ENCODE peak calls at places on chromosomes 2 and 18, in eight cellular contexts. P is naive thymus-derived CD4-positive, alpha-beta T cell; V is cardiac muscle cell; L is psoas muscle; B is neural progenitor cell; Q is sigmoid colon; O is heart left ventricle; A is breast epithelium. M is an unnamed sample.

GRCh38 chr2:174594451-174594850 is 3.2 kb downstream of the WIPF1 start:
- DNase-seq in P (no peak), B (no peak), O (no peak), L (no peak), V (no peak), A (no peak), Q (no peak), M (no peak)

GRCh38 chr2:101474752-101475384 is at the start of gene RFX8:
- DNase-seq in A (peak; percentile 19), Q (no peak), V (peak; percentile 90), B (no peak), P (peak; percentile 32), L (no peak), O (no peak), M (no peak)

GRCh38 chr18:74652392-74652988 is 54.8 kb downstream of the ZNF407 start:
- DNase-seq in A (no peak), O (no peak), Q (no peak), V (peak; percentile 67), B (peak; percentile 54), P (peak; percentile 16), L (no peak), M (no peak)

GRCh38 chr18:72652990-72653593 is 109.0 kb upstream of the CBLN2 start:
- DNase-seq in L (no peak), O (no peak), P (no peak), A (no peak), B (peak; percentile 67), Q (no peak), V (no peak), M (peak; percentile 64)

GRCh38 chr2:239819091-239819973 is 205.8 kb downstream of the NDUFA10 start:
- DNase-seq in O (no peak), P (no peak), V (no peak), Q (peak; percentile 40), B (no peak), A (no peak), L (no peak), M (no peak)

GRCh38 chr2:40332096-40332826 is 119.6 kb downstream of the SLC8A1 start:
- DNase-seq in A (no peak), L (no peak), B (no peak), O (no peak), P (no peak), Q (no peak), V (peak; percentile 40), M (peak; percentile 41)

GRCh38 chr2:71071681-71072398 is 3.4 kb downstream of the NAGK start:
- DNase-seq in Q (peak; percentile 66), P (peak; percentile 79), L (no peak), B (no peak), O (peak; percentile 33), A (no peak), V (no peak), M (no peak)

GRCh38 chr2:28895189-28895893 is 874 bp downstream of the WDR43 start:
- DNase-seq in V (peak; percentile 33), P (peak; percentile 31), Q (peak; percentile 69), L (peak; percentile 71), O (peak; percentile 9), B (peak; percentile 17), A (no peak), M (peak; percentile 16)

GRCh38 chr2:232892843-232893242 is 22.8 kb downstream of the SNORC start:
- DNase-seq in V (no peak), P (no peak), Q (peak; percentile 56), O (no peak), B (no peak), L (peak; percentile 38), A (no peak), M (no peak)

GRCh38 chr2:232420463-232421188 is 14.0 kb downstream of the ALPG start:
- DNase-seq in B (peak; percentile 85), V (no peak), O (no peak), A (no peak), P (no peak), Q (no peak), L (no peak), M (peak; percentile 71)

GRCh38 chr2:30245364-30245763 is 14.0 kb downstream of the LBH start:
- DNase-seq in B (no peak), P (no peak), O (no peak), Q (no peak), V (no peak), A (no peak), L (no peak), M (no peak)
- H3K4me1 ChIP-seq in B (peaks cover 19% of the 10 kb centered on the region), P (peaks cover 58% of the 10 kb centered on the region), O (peaks cover 43% of the 10 kb centered on the region), Q (no peaks in the 10 kb centered on the region), V (peaks cover 43% of the 10 kb centered on the region), A (no peaks in the 10 kb centered on the region), L (no peaks in the 10 kb centered on the region), M (no peaks in the 10 kb centered on the region)

DNA sequence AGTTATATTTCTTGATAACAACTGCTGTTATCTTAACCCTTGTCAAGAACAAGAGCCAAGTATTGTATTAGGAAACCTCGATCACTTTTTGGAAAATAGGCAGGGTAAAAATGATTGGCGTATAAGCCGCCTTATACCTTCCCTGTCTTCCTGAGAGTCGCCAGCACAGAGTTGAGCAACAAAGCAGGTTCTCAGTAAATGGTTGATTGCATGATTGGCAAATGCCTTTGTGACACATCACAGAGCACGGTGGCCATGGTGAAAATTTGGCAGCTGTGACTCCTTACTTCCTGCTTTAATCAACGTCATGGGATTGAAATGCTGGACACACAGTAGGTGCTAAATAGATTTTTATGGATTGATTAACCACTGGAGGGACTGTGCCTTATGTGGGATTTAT is 3.9 kb upstream of the KLHL29 start:
- DNase-seq in P (peak; percentile 57), O (no peak), L (peak; percentile 77), A (peak; percentile 57), B (no peak), Q (no peak), V (peak; percentile 74), M (peak; percentile 58)
- H3K4me3 ChIP-seq in P (peak overlapping the region; percentile 53), O (no peak overlapping the region), L (peak overlapping the region; percentile 13), A (no peak overlapping the region), B (no peak overlapping the region), Q (no peak overlapping the region), V (no peak overlapping the region), M (no peak overlapping the region)

GRCh38 chr2:73089270-73090030 is 17.9 kb upstream of the SFXN5 start:
- DNase-seq in O (peak; percentile 49), V (peak; percentile 96), L (no peak), B (no peak), P (no peak), A (no peak), Q (no peak), M (peak; percentile 67)
- H3K27ac ChIP-seq in O (peak overlapping the region; percentile 70), V (no peak overlapping the region), L (no peak overlapping the region), B (no peak overlapping the region), P (no peak overlapping the region), A (peak overlapping the region; percentile 8), Q (peak overlapping the region; percentile 75), M (no peak overlapping the region)

DNA sequence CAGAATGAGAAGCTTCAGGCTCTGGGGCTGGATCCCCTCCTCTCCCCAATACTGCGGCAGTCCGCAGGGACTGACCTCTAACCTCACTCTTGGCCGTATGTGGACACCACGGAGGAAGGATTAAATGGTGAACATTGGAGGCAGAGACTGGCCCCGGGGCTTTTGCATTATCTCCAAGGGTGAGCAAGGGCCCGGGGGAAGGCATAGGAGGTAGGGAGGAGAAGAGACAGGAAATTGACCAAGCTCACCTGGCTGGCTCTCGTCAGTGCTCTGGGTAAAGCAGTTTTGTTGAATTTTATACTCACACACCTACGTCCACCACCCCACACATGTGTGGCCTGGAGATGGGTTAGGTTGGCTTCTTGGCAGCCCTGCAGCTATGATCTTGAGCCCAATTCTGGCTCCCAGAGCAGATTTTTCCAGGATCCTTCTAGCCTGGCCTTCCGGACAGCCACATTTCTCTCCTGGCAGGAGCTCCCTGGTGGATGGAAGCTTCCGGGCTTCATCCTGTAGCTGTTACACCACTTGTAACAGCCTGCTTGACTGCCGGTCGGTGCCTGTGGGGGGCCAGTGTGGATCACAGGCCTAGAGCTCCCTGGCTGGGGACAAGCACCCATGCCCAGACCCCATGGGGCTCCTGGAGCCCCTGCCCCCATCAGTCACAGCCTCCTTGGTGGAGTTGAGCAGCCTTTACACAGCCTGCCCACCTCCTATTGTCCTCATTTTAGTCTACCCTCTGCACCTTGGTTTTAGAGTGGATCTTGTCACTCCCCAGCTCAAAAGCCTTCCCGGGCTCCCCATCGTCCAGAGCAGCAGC is 7.6 kb downstream of the ITM2C start:
- DNase-seq in L (no peak), P (no peak), Q (no peak), V (no peak), A (no peak), B (no peak), O (no peak), M (no peak)
- H3K4me1 ChIP-seq in L (peaks cover 15% of the 10 kb centered on the region), P (peaks cover 9% of the 10 kb centered on the region), Q (no peaks in the 10 kb centered on the region), V (peaks cover 53% of the 10 kb centered on the region), A (no peaks in the 10 kb centered on the region), B (peaks cover 40% of the 10 kb centered on the region), O (peaks cover 20% of the 10 kb centered on the region), M (peaks cover 11% of the 10 kb centered on the region)